ENCODE peak calls at places on chromosomes 2 and 18, in ten cellular contexts. Q is uterus, O is pancreas, V is mesothelial cell of epicardium, L is progenitor cell of endocrine pancreas, S is psoas muscle, R is coronary artery, U is cardiac muscle cell, N is HFFc6, C is GM20000. T is an unnamed sample.

GRCh38 chr18:26405190-26405781 is 143.1 kb downstream of the KCTD1 start:
- DNase-seq in Q (no peak), O (peak), V (no peak), L (no peak), S (no peak), R (no peak), U (peak), N (peak), C (peak), T (no peak)

GRCh38 chr2:133862400-133862977 is 294.2 kb upstream of the NCKAP5 start:
- DNase-seq in Q (no peak), O (no peak), V (no peak), L (no peak), S (no peak), R (no peak), U (no peak), N (no peak), C (no peak), T (no peak)

GRCh38 chr18:38427234-38427633 is 861.6 kb upstream of the CELF4 start:
- DNase-seq in Q (no peak), O (no peak), V (no peak), L (no peak), S (no peak), R (no peak), U (peak), N (no peak), C (no peak), T (no peak)

GRCh38 chr2:37843554-37843953 is 81.5 kb upstream of the RMDN2 start:
- DNase-seq in Q (no peak), O (no peak), V (no peak), L (no peak), S (no peak), R (no peak), U (no peak), N (peak), C (no peak), T (no peak)

GRCh38 chr2:214079032-214079431 is 331.8 kb upstream of the VWC2L start:
- DNase-seq in Q (no peak), O (no peak), V (no peak), L (no peak), S (no peak), R (no peak), U (no peak), N (no peak), C (no peak), T (no peak)

GRCh38 chr2:98720286-98720685 is 10.6 kb downstream of the MGAT4A start:
- DNase-seq in Q (no peak), O (no peak), V (no peak), L (no peak), S (no peak), R (no peak), U (no peak), N (no peak), C (no peak), T (no peak)

GRCh38 chr2:120804446-120804845 is 68.8 kb downstream of the GLI2 start:
- DNase-seq in Q (no peak), O (no peak), V (no peak), L (no peak), S (no peak), R (no peak), U (no peak), N (no peak), C (no peak), T (no peak)

GRCh38 chr2:235270951-235271350 is 222.9 kb upstream of the AGAP1 start:
- DNase-seq in Q (no peak), O (no peak), V (no peak), L (no peak), S (no peak), R (no peak), U (no peak), N (peak), C (peak), T (peak)

GRCh38 chr2:202056611-202057010 is 16.4 kb upstream of the KIAA2012 start:
- DNase-seq in Q (no peak), O (no peak), V (no peak), L (no peak), S (no peak), R (no peak), U (no peak), N (no peak), C (no peak), T (no peak)
- TF ChIP-seq CTCF in Q (no peak), O (no peak), V (no peak), L (peak), S (peak), R (no peak), U (peak), N (peak), C (no peak), T (no peak)

GRCh38 chr2:152115952-152116351 is 17.1 kb upstream of the CACNB4 start:
- DNase-seq in Q (no peak), O (no peak), V (no peak), L (no peak), S (no peak), R (no peak), U (peak), N (no peak), C (no peak), T (no peak)
- TF ChIP-seq CTCF in Q (no peak), O (no peak), V (no peak), L (no peak), S (no peak), R (no peak), U (peak), N (peak), C (no peak), T (no peak)

GRCh38 chr2:146979746-146980145 is 865.1 kb upstream of the ACVR2A start:
- DNase-seq in Q (no peak), O (no peak), V (no peak), L (no peak), S (no peak), R (no peak), U (no peak), N (no peak), C (no peak), T (no peak)

GRCh38 chr2:146984014-146984413 is 860.8 kb upstream of the ACVR2A start:
- DNase-seq in Q (no peak), O (no peak), V (no peak), L (no peak), S (no peak), R (no peak), U (no peak), N (no peak), C (no peak), T (no peak)

GRCh38 chr2:146982393-146982846 is 862.4 kb upstream of the ACVR2A start:
- DNase-seq in Q (peak), O (peak), V (no peak), L (no peak), S (peak), R (no peak), U (no peak), N (no peak), C (no peak), T (no peak)

GRCh38 chr2:146978891-146979555 is 865.8 kb upstream of the ACVR2A start:
- DNase-seq in Q (no peak), O (no peak), V (no peak), L (no peak), S (no peak), R (no peak), U (no peak), N (no peak), C (no peak), T (no peak)

GRCh38 chr2:146981921-146982320 is 862.9 kb upstream of the ACVR2A start:
- DNase-seq in Q (no peak), O (no peak), V (no peak), L (no peak), S (no peak), R (no peak), U (no peak), N (no peak), C (no peak), T (no peak)
- TF ChIP-seq CTCF in Q (no peak), O (no peak), V (no peak), L (no peak), S (no peak), R (no peak), U (no peak), N (no peak), C (no peak), T (no peak)

GRCh38 chr2:70922591-70923234 is 13.0 kb upstream of the ATP6V1B1 start:
- DNase-seq in Q (no peak), O (no peak), V (no peak), L (no peak), S (no peak), R (peak), U (no peak), N (no peak), C (no peak), T (peak)

GRCh38 chr2:70926042-70926441 is 9.7 kb upstream of the ATP6V1B1 start:
- DNase-seq in Q (no peak), O (no peak), V (no peak), L (peak), S (no peak), R (peak), U (no peak), N (no peak), C (no peak), T (peak)

GRCh38 chr2:70921031-70921430 is 14.7 kb upstream of the ATP6V1B1 start:
- DNase-seq in Q (no peak), O (no peak), V (no peak), L (no peak), S (no peak), R (peak), U (no peak), N (no peak), C (no peak), T (peak)

GRCh38 chr2:70921839-70922590 is 13.7 kb upstream of the ATP6V1B1 start:
- DNase-seq in Q (no peak), O (no peak), V (no peak), L (no peak), S (no peak), R (peak), U (no peak), N (no peak), C (no peak), T (no peak)

DNA sequence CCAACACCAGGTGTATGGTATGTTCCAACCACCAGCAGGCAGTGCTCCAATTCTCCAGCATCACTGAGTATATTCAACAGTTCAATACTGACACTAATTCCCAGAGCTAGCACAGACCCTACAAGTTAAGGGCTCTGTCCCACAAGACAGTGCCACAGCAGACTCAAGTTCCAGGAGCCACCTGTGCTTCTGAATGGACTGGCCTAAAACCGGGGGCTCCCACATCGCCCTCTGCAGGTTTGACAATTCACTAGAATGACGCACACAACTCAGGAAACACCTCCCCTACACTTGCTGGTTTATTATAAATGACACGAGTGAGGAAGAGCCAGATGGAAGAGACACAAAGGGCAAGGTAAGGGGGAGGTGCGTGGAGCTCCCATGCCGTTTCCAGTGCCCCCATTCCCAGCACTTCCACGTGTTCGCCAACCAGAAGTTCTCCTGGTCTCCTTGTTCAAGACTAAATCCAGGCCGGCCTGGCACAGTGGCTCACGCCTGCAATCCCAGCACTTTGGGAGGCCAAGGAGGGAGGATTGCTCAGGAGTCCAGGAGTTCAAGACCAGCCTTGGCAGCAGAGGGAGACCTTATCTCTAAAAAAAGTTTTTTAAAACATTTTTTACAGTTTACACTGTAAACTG is 12.2 kb upstream of the ATP6V1B1 start:
- DNase-seq in Q (no peak), O (no peak), V (no peak), L (no peak), S (no peak), R (peak), U (no peak), N (no peak), C (no peak), T (peak)
- TF ChIP-seq CTCF in Q (no peak), O (no peak), V (no peak), L (peak), S (no peak), R (no peak), U (peak), N (peak), C (no peak), T (no peak)

DNA sequence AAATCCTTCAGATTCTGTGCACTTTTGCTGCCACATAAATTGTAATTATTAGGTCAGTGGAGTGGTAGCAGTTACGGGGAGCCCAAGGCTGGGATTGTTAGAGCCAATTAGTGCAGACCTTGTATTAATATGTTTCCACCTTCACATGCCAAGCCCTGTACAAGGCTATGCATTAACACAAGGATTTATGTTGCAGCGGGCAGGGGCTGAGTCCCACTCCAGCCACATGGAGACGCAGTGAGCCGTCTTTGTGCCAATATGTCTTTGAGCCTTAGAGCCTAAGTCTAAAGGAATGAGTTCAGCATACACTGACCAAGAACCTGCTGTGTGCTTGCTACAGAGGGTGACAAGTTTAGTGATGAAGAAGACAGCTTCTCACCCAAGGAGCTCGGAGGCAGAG is 238.2 kb downstream of the TSN start:
- DNase-seq in Q (no peak), O (no peak), V (no peak), L (no peak), S (no peak), R (no peak), U (no peak), N (no peak), C (no peak), T (no peak)
- TF ChIP-seq CTCF in Q (no peak), O (no peak), V (no peak), L (no peak), S (no peak), R (no peak), U (no peak), N (no peak), C (no peak), T (no peak)

DNA sequence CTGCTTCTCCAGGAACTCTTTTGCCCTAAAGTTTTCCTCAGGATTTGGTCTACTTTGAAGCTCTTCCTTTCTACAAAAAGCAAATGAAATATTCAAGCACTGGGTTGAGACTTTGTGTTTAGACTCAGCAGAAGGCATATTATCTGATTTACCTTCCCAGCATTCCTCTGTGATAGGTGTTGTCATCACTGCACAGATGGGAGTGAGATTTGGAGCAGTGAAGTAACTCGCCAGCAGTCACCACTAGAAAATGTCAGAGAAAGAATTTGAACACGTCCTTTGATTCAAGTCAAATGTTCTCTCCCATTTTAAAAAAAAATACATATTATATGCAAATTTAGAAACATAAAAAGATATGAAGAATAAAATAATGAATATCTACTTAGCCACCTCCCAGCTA is 112.2 kb downstream of the DNAH6 start:
- DNase-seq in Q (no peak), O (no peak), V (no peak), L (no peak), S (no peak), R (no peak), U (peak), N (no peak), C (no peak), T (no peak)
- TF ChIP-seq CTCF in Q (no peak), O (no peak), V (no peak), L (no peak), S (no peak), R (no peak), U (no peak), N (no peak), C (no peak), T (no peak)

DNA sequence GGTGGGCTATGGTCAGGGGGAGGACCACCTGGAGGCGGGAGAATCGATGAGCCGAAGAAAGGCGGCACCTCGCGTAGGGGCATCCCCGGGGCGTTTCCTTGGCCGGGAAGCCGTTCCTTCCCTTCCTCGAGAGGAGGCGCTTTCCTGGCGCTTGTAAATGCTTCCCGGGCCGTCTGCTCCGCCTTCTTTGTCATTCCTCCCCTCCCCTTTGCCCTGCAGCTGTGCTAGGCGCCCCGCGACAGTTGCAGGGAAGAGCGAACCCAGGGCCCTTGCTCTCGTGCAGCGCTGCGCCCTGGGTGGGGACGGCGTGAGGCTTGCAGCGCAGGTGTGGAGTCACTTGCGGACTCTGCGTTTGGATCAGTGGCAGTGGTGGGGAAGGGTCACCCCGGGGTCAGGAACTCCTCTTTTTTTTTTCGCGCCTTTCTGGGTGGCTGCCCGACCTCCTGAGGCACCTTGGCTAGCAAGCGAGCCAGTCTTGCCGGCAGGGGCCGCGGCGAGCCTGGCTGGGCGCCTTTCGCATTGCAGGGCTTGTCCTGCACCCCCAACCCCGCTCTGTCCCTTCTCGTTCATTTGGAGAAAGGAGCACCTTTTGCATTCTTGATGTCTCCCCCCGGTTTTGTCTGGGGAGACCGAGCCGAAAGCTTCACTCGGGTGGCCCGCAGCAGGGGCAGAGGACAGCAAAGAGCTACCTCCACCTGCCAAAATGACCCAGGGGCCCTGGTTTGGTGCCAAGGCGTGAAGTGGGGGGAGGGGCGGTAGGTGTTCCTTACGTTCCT is 858 bp downstream of the KCNS3 start:
- DNase-seq in Q (peak), O (peak), V (peak), L (peak), S (peak), R (peak), U (peak), N (peak), C (peak), T (no peak)
- TF ChIP-seq CTCF in Q (no peak), O (no peak), V (no peak), L (peak), S (peak), R (no peak), U (peak), N (peak), C (no peak), T (no peak)

GRCh38 chr2:73642338-73643018 is at the start of gene NAT8:
- DNase-seq in Q (no peak), O (no peak), V (no peak), L (no peak), S (no peak), R (no peak), U (no peak), N (no peak), C (no peak), T (no peak)

GRCh38 chr2:73640537-73640936 is 1.7 kb downstream of the NAT8 start:
- DNase-seq in Q (no peak), O (peak), V (no peak), L (no peak), S (no peak), R (no peak), U (no peak), N (no peak), C (no peak), T (no peak)

GRCh38 chr2:73641767-73642062 is 507 bp downstream of the NAT8 start:
- DNase-seq in Q (no peak), O (no peak), V (no peak), L (no peak), S (no peak), R (no peak), U (no peak), N (no peak), C (no peak), T (no peak)

GRCh38 chr2:73638429-73638828 is 3.8 kb downstream of the NAT8 start:
- DNase-seq in Q (no peak), O (no peak), V (no peak), L (no peak), S (no peak), R (no peak), U (no peak), N (no peak), C (no peak), T (no peak)

DNA sequence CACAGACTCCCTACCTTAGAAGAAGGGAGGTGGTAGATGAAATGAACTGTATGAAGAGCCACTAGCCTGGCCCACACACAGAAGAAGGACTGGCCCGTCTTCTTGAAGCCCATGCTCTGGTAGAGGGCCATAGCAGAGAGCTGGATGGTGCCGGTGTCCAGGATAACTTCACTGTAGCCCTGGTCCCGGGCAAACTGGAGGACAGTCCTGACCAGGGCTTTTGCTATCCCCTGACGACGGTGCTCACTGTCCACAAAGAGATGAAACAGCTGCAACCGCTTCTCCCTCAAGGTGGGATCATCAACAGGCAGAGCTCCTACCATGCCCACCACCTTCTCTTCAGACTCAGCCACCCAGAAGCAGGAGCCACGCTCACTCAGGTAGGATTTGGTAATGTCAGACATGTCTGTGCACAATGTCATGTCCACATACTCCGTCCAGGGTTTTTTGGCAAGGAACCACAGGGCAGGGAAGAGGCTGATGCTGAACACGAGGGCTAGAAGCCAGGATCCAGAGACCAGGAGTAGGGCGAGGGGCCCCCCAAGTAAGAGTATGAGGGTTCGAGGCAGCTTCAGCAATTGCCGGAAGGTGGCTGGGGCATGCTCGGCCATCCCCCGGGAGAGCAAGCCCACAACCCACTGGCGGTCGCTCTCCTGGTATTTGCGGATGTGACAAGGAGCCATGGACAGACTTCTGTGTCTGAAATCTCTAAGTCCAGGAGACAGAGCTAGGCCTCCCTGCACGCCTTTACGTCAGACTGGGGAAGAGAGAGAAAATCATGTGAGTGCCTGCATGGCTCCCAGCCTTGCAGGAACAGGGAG is 1.1 kb downstream of the NAT8 start:
- DNase-seq in Q (no peak), O (no peak), V (no peak), L (no peak), S (no peak), R (no peak), U (no peak), N (no peak), C (no peak), T (no peak)
- TF ChIP-seq CTCF in Q (no peak), O (no peak), V (no peak), L (no peak), S (no peak), R (no peak), U (no peak), N (no peak), C (no peak), T (no peak)